ENCODE peak calls at places on chromosomes 6 and 20, in seven cellular contexts. One of them, this sample, is unnamed. For H3K4me1, the result is how much of the 10 kb centered on the place peaks cover.

GRCh38 chr6:158707120-158707519 is 57.3 kb downstream of the SYTL3 start:
- DNase-seq in IMR-90: peak
- DNase-seq in thoracic aorta: no peak
- DNase-seq in endothelial cell of umbilical vein: peak
- DNase-seq in adrenal gland: peak
- DNase-seq in A549: peak
- DNase-seq in OCI-LY7: no peak
- DNase-seq in this sample: peak

GRCh38 chr6:72616406-72617015 is 5.4 kb upstream of the KCNQ5 start:
- DNase-seq in IMR-90: peak
- DNase-seq in thoracic aorta: no peak
- DNase-seq in endothelial cell of umbilical vein: peak
- DNase-seq in adrenal gland: no peak
- DNase-seq in A549: no peak
- DNase-seq in OCI-LY7: peak
- DNase-seq in this sample: peak

GRCh38 chr20:43571310-43571709 is 12.5 kb downstream of the SGK2 start:
- DNase-seq in IMR-90: no peak
- DNase-seq in thoracic aorta: no peak
- DNase-seq in endothelial cell of umbilical vein: no peak
- DNase-seq in adrenal gland: no peak
- DNase-seq in A549: no peak
- DNase-seq in OCI-LY7: peak
- DNase-seq in this sample: no peak

GRCh38 chr6:136873733-136874132 is 48.4 kb upstream of the SLC35D3 start:
- DNase-seq in IMR-90: no peak
- DNase-seq in thoracic aorta: no peak
- DNase-seq in endothelial cell of umbilical vein: peak
- DNase-seq in adrenal gland: no peak
- DNase-seq in A549: no peak
- DNase-seq in OCI-LY7: peak
- DNase-seq in this sample: peak

GRCh38 chr6:98946877-98947410 is 802 bp downstream of the FBXL4 start:
- DNase-seq in IMR-90: peak
- DNase-seq in thoracic aorta: no peak
- DNase-seq in endothelial cell of umbilical vein: no peak
- DNase-seq in adrenal gland: peak
- DNase-seq in A549: no peak
- DNase-seq in OCI-LY7: peak
- DNase-seq in this sample: peak

GRCh38 chr6:14520029-14520428 is 402.5 kb downstream of the CD83 start:
- DNase-seq in IMR-90: peak
- DNase-seq in thoracic aorta: no peak
- DNase-seq in endothelial cell of umbilical vein: no peak
- DNase-seq in adrenal gland: no peak
- DNase-seq in A549: no peak
- DNase-seq in OCI-LY7: no peak
- DNase-seq in this sample: no peak

GRCh38 chr6:14079433-14079832 is 38.1 kb upstream of the CD83 start:
- DNase-seq in IMR-90: peak
- DNase-seq in thoracic aorta: no peak
- DNase-seq in endothelial cell of umbilical vein: no peak
- DNase-seq in adrenal gland: no peak
- DNase-seq in A549: no peak
- DNase-seq in OCI-LY7: no peak
- DNase-seq in this sample: no peak

GRCh38 chr6:498795-499231 is 107.3 kb downstream of the IRF4 start:
- DNase-seq in IMR-90: peak
- DNase-seq in thoracic aorta: no peak
- DNase-seq in endothelial cell of umbilical vein: no peak
- DNase-seq in adrenal gland: no peak
- DNase-seq in A549: no peak
- DNase-seq in OCI-LY7: peak
- DNase-seq in this sample: no peak

GRCh38 chr20:32792316-32792715 is 27.4 kb upstream of the MAPRE1 start:
- DNase-seq in IMR-90: peak
- DNase-seq in thoracic aorta: no peak
- DNase-seq in endothelial cell of umbilical vein: no peak
- DNase-seq in adrenal gland: no peak
- DNase-seq in A549: no peak
- DNase-seq in OCI-LY7: no peak
- DNase-seq in this sample: peak

GRCh38 chr6:38058022-38058421 is 238.5 kb downstream of the ZFAND3 start:
- DNase-seq in IMR-90: peak
- DNase-seq in thoracic aorta: no peak
- DNase-seq in endothelial cell of umbilical vein: no peak
- DNase-seq in adrenal gland: no peak
- DNase-seq in A549: no peak
- DNase-seq in OCI-LY7: no peak
- DNase-seq in this sample: peak

GRCh38 chr6:128284128-128284527 is 236.3 kb downstream of the PTPRK start:
- DNase-seq in IMR-90: no peak
- DNase-seq in thoracic aorta: no peak
- DNase-seq in endothelial cell of umbilical vein: no peak
- DNase-seq in adrenal gland: no peak
- DNase-seq in A549: no peak
- DNase-seq in OCI-LY7: no peak
- DNase-seq in this sample: no peak

GRCh38 chr6:27894839-27895762 is 17.1 kb downstream of the OR2B2 start:
- DNase-seq in IMR-90: peak
- DNase-seq in thoracic aorta: no peak
- DNase-seq in endothelial cell of umbilical vein: peak
- DNase-seq in adrenal gland: peak
- DNase-seq in A549: peak
- DNase-seq in OCI-LY7: peak
- DNase-seq in this sample: peak

GRCh38 chr20:62887147-62887859 is 25.7 kb upstream of the TCFL5 start:
- DNase-seq in IMR-90: peak
- DNase-seq in thoracic aorta: no peak
- DNase-seq in endothelial cell of umbilical vein: peak
- DNase-seq in adrenal gland: peak
- DNase-seq in A549: no peak
- DNase-seq in OCI-LY7: no peak
- DNase-seq in this sample: peak

GRCh38 chr20:18609741-18610140 is 21.9 kb downstream of the DTD1 start:
- DNase-seq in IMR-90: no peak
- DNase-seq in thoracic aorta: no peak
- DNase-seq in endothelial cell of umbilical vein: peak
- DNase-seq in adrenal gland: no peak
- DNase-seq in A549: no peak
- DNase-seq in OCI-LY7: no peak
- DNase-seq in this sample: no peak

GRCh38 chr20:36792422-36792821 is 18.9 kb upstream of the DSN1 start:
- DNase-seq in IMR-90: peak
- DNase-seq in thoracic aorta: no peak
- DNase-seq in endothelial cell of umbilical vein: peak
- DNase-seq in adrenal gland: no peak
- DNase-seq in A549: peak
- DNase-seq in OCI-LY7: peak
- DNase-seq in this sample: peak

GRCh38 chr6:159875194-159875593 is 15.6 kb upstream of the MAS1 start:
- DNase-seq in IMR-90: no peak
- DNase-seq in thoracic aorta: no peak
- DNase-seq in endothelial cell of umbilical vein: no peak
- DNase-seq in adrenal gland: no peak
- DNase-seq in A549: no peak
- DNase-seq in OCI-LY7: peak
- DNase-seq in this sample: no peak

GRCh38 chr6:106474476-106474875 is 114.0 kb downstream of the CRYBG1 start:
- DNase-seq in IMR-90: no peak
- DNase-seq in thoracic aorta: no peak
- DNase-seq in endothelial cell of umbilical vein: no peak
- DNase-seq in adrenal gland: no peak
- DNase-seq in A549: no peak
- DNase-seq in OCI-LY7: no peak
- DNase-seq in this sample: no peak

GRCh38 chr20:43404880-43405279 is 52.8 kb upstream of the SRSF6 start:
- DNase-seq in IMR-90: no peak
- DNase-seq in thoracic aorta: no peak
- DNase-seq in endothelial cell of umbilical vein: no peak
- DNase-seq in adrenal gland: no peak
- DNase-seq in A549: peak
- DNase-seq in OCI-LY7: peak
- DNase-seq in this sample: no peak

GRCh38 chr6:160005861-160006540 is 37.1 kb downstream of the IGF2R start:
- DNase-seq in IMR-90: peak
- DNase-seq in thoracic aorta: no peak
- DNase-seq in endothelial cell of umbilical vein: peak
- DNase-seq in adrenal gland: peak
- DNase-seq in A549: no peak
- DNase-seq in OCI-LY7: no peak
- DNase-seq in this sample: peak

GRCh38 chr6:31663961-31664789 is 622 bp downstream of the GPANK1 start:
- DNase-seq in IMR-90: peak
- DNase-seq in thoracic aorta: no peak
- DNase-seq in endothelial cell of umbilical vein: peak
- DNase-seq in adrenal gland: peak
- DNase-seq in A549: no peak
- DNase-seq in OCI-LY7: peak
- DNase-seq in this sample: peak

GRCh38 chr20:35506179-35506578 is 23.3 kb downstream of the C20orf173 start:
- DNase-seq in IMR-90: no peak
- DNase-seq in thoracic aorta: no peak
- DNase-seq in endothelial cell of umbilical vein: no peak
- DNase-seq in adrenal gland: no peak
- DNase-seq in A549: no peak
- DNase-seq in OCI-LY7: peak
- DNase-seq in this sample: no peak

GRCh38 chr20:35503841-35504460 is 25.5 kb downstream of the C20orf173 start:
- DNase-seq in IMR-90: no peak
- DNase-seq in thoracic aorta: no peak
- DNase-seq in endothelial cell of umbilical vein: no peak
- DNase-seq in adrenal gland: peak
- DNase-seq in A549: no peak
- DNase-seq in OCI-LY7: no peak
- DNase-seq in this sample: no peak

GRCh38 chr20:35503281-35503680 is 26.2 kb downstream of the C20orf173 start:
- DNase-seq in IMR-90: no peak
- DNase-seq in thoracic aorta: no peak
- DNase-seq in endothelial cell of umbilical vein: no peak
- DNase-seq in adrenal gland: no peak
- DNase-seq in A549: no peak
- DNase-seq in OCI-LY7: no peak
- DNase-seq in this sample: no peak

GRCh38 chr20:35506872-35507638 is 22.4 kb downstream of the C20orf173 start:
- DNase-seq in IMR-90: peak
- DNase-seq in thoracic aorta: no peak
- DNase-seq in endothelial cell of umbilical vein: no peak
- DNase-seq in adrenal gland: no peak
- DNase-seq in A549: no peak
- DNase-seq in OCI-LY7: no peak
- DNase-seq in this sample: peak

GRCh38 chr20:35504751-35505150 is 24.7 kb downstream of the C20orf173 start:
- DNase-seq in IMR-90: no peak
- DNase-seq in thoracic aorta: no peak
- DNase-seq in endothelial cell of umbilical vein: no peak
- DNase-seq in adrenal gland: peak
- DNase-seq in A549: no peak
- DNase-seq in OCI-LY7: no peak
- DNase-seq in this sample: no peak
- H3K4me1 ChIP-seq in IMR-90: under half
- H3K4me1 ChIP-seq in thoracic aorta: under half
- H3K4me1 ChIP-seq in endothelial cell of umbilical vein: under half
- H3K4me1 ChIP-seq in adrenal gland: under half
- H3K4me1 ChIP-seq in A549: under half
- H3K4me1 ChIP-seq in OCI-LY7: under half
- H3K4me1 ChIP-seq in this sample: under half

GRCh38 chr6:57089687-57090457 is at the start of gene ZNF451:
- DNase-seq in IMR-90: peak
- DNase-seq in thoracic aorta: peak
- DNase-seq in endothelial cell of umbilical vein: peak
- DNase-seq in adrenal gland: peak
- DNase-seq in A549: peak
- DNase-seq in OCI-LY7: peak
- DNase-seq in this sample: peak
- H3K4me3 ChIP-seq in IMR-90: peak
- H3K4me3 ChIP-seq in thoracic aorta: peak
- H3K4me3 ChIP-seq in endothelial cell of umbilical vein: peak
- H3K4me3 ChIP-seq in adrenal gland: peak
- H3K4me3 ChIP-seq in A549: peak
- H3K4me3 ChIP-seq in OCI-LY7: peak
- H3K4me3 ChIP-seq in this sample: peak

GRCh38 chr6:50143011-50143719 is 93.4 kb upstream of the DEFB112 start:
- DNase-seq in IMR-90: peak
- DNase-seq in thoracic aorta: no peak
- DNase-seq in endothelial cell of umbilical vein: no peak
- DNase-seq in adrenal gland: no peak
- DNase-seq in A549: no peak
- DNase-seq in OCI-LY7: no peak
- DNase-seq in this sample: no peak

GRCh38 chr6:50141100-50141499 is 91.4 kb upstream of the DEFB112 start:
- DNase-seq in IMR-90: no peak
- DNase-seq in thoracic aorta: no peak
- DNase-seq in endothelial cell of umbilical vein: no peak
- DNase-seq in adrenal gland: no peak
- DNase-seq in A549: no peak
- DNase-seq in OCI-LY7: no peak
- DNase-seq in this sample: no peak

GRCh38 chr6:50147371-50147770 is 97.6 kb upstream of the DEFB112 start:
- DNase-seq in IMR-90: peak
- DNase-seq in thoracic aorta: no peak
- DNase-seq in endothelial cell of umbilical vein: no peak
- DNase-seq in adrenal gland: no peak
- DNase-seq in A549: no peak
- DNase-seq in OCI-LY7: no peak
- DNase-seq in this sample: no peak

DNA sequence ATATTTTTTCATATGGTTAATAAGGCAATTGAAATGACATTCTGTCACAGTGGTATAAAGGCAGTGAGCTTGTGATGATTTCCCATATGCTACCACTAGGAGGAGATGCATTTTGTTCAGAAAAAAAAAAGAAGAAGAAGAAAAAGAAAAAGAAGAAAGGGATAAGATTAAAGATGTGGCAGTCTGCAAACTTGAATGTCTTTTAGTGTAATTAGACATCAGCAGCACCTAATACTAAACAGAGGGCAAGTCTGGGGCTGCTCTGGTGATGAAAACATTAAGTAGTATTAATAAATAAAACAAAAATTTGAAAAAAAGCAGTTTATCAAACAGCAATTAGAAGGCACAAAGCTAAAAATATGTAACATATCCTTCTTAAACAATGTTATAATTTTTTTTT is 95.4 kb upstream of the DEFB112 start:
- DNase-seq in IMR-90: peak
- DNase-seq in thoracic aorta: no peak
- DNase-seq in endothelial cell of umbilical vein: no peak
- DNase-seq in adrenal gland: no peak
- DNase-seq in A549: peak
- DNase-seq in OCI-LY7: peak
- DNase-seq in this sample: peak
- H3K4me1 ChIP-seq in IMR-90: under half
- H3K4me1 ChIP-seq in thoracic aorta: under half
- H3K4me1 ChIP-seq in endothelial cell of umbilical vein: under half
- H3K4me1 ChIP-seq in adrenal gland: under half
- H3K4me1 ChIP-seq in A549: under half
- H3K4me1 ChIP-seq in OCI-LY7: under half
- H3K4me1 ChIP-seq in this sample: under half

DNA sequence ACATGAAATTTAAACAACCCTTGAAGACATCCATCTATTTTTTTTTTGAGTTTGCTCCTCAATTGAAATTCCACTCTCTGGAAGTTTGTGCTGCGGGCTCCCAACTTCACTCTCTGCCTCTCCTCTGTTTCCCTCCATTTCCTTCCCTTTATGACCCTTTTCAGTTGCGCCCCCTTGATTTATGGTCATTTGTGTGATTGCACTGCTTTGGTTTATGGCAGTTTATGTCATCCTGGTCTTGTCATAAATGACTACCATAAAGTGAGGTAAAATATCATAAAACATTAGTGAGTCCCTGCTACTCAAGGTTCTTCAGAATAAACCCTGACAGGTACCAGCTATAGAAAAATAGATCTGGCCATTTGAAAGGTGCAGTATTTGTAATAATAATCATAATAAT is 348.3 kb upstream of the ZFP64 start:
- DNase-seq in IMR-90: no peak
- DNase-seq in thoracic aorta: no peak
- DNase-seq in endothelial cell of umbilical vein: no peak
- DNase-seq in adrenal gland: no peak
- DNase-seq in A549: no peak
- DNase-seq in OCI-LY7: peak
- DNase-seq in this sample: no peak
- H3K4me3 ChIP-seq in IMR-90: no peak
- H3K4me3 ChIP-seq in thoracic aorta: no peak
- H3K4me3 ChIP-seq in endothelial cell of umbilical vein: no peak
- H3K4me3 ChIP-seq in adrenal gland: no peak
- H3K4me3 ChIP-seq in A549: no peak
- H3K4me3 ChIP-seq in OCI-LY7: no peak
- H3K4me3 ChIP-seq in this sample: no peak

This sample was measured in adipocyte.